ENCODE peak calls at places on chromosomes 12 and 14, in nine cellular contexts. S, B, U, Z, F, H, X, J and Y are unnamed samples.

GRCh38 chr14:73261075-73261474 is 23.8 kb downstream of the PAPLN start:
- DNase-seq in S (no peak), B (no peak), U (no peak), Z (no peak), F (no peak), H (no peak), X (no peak), J (no peak), Y (no peak)

GRCh38 chr14:69002069-69002468 is 23.0 kb upstream of the ACTN1 start:
- DNase-seq in S (no peak), B (no peak), U (no peak), Z (peak; percentile 47), F (peak; percentile 40), H (no peak), X (peak; percentile 47), J (no peak), Y (no peak)

GRCh38 chr12:112422531-112422930 is 3.8 kb downstream of the PTPN11 start:
- DNase-seq in S (no peak), B (no peak), U (no peak), Z (peak; percentile 9), F (no peak), H (no peak), X (no peak), J (no peak), Y (no peak)

GRCh38 chr12:98736352-98737326 is 91.5 kb downstream of the APAF1 start:
- DNase-seq in S (no peak), B (no peak), U (no peak), Z (peak; percentile 23), F (peak; percentile 50), H (no peak), X (no peak), J (no peak), Y (no peak)

GRCh38 chr12:67220065-67220464 is 49.1 kb upstream of the CAND1 start:
- DNase-seq in S (no peak), B (no peak), U (no peak), Z (peak; percentile 57), F (peak; percentile 32), H (no peak), X (peak; percentile 65), J (no peak), Y (no peak)

GRCh38 chr14:105305350-105305749 is 4.5 kb upstream of the BRF1 start:
- DNase-seq in S (no peak), B (no peak), U (no peak), Z (no peak), F (no peak), H (no peak), X (no peak), J (no peak), Y (no peak)

GRCh38 chr12:32118806-32119205 is 12.2 kb downstream of the BICD1 start:
- DNase-seq in S (no peak), B (no peak), U (no peak), Z (no peak), F (no peak), H (no peak), X (no peak), J (no peak), Y (no peak)

GRCh38 chr14:101788016-101788695 is 26.6 kb downstream of the PPP2R5C start:
- DNase-seq in S (no peak), B (no peak), U (no peak), Z (no peak), F (no peak), H (no peak), X (no peak), J (no peak), Y (no peak)

GRCh38 chr12:111993290-111994150 is 19.4 kb downstream of the TMEM116 start:
- DNase-seq in S (no peak), B (no peak), U (no peak), Z (no peak), F (no peak), H (no peak), X (no peak), J (no peak), Y (no peak)

GRCh38 chr12:49088190-49088931 is 6.2 kb downstream of the DHH start:
- DNase-seq in S (peak; percentile 87), B (peak; percentile 81), U (peak; percentile 84), Z (peak; percentile 77), F (peak; percentile 85), H (peak; percentile 71), X (peak; percentile 93), J (peak; percentile 84), Y (peak; percentile 62)

GRCh38 chr14:93619176-93619793 is 169.0 kb downstream of the PRIMA1 start:
- DNase-seq in S (peak; percentile 30), B (no peak), U (peak; percentile 50), Z (peak; percentile 61), F (peak; percentile 71), H (peak; percentile 36), X (peak; percentile 56), J (peak; percentile 58), Y (peak; percentile 11)

GRCh38 chr14:60647081-60647836 is 2.0 kb downstream of the SIX1 start:
- DNase-seq in S (peak; percentile 61), B (peak; percentile 74), U (peak; percentile 56), Z (no peak), F (peak; percentile 80), H (no peak), X (no peak), J (no peak), Y (no peak)

GRCh38 chr12:32921397-32921796 is 24.8 kb upstream of the PKP2 start:
- DNase-seq in S (peak; percentile 53), B (no peak), U (peak; percentile 52), Z (no peak), F (no peak), H (no peak), X (peak; percentile 29), J (no peak), Y (no peak)

GRCh38 chr12:14896477-14897184 is 11.0 kb upstream of the MGP start:
- DNase-seq in S (peak; percentile 32), B (no peak), U (peak; percentile 74), Z (peak; percentile 53), F (no peak), H (peak; percentile 26), X (peak; percentile 59), J (no peak), Y (no peak)

GRCh38 chr12:442235-442884 is 17.4 kb upstream of the B4GALNT3 start:
- DNase-seq in S (peak; percentile 40), B (peak; percentile 88), U (peak; percentile 51), Z (peak; percentile 67), F (peak; percentile 70), H (peak; percentile 19), X (peak; percentile 66), J (no peak), Y (peak; percentile 74)

GRCh38 chr12:112905451-112906089 is 1.2 kb upstream of the OAS1 start:
- DNase-seq in S (no peak), B (no peak), U (no peak), Z (peak; percentile 39), F (no peak), H (no peak), X (peak; percentile 86), J (no peak), Y (no peak)

GRCh38 chr12:59736786-59737185 is 141.0 kb downstream of the SLC16A7 start:
- DNase-seq in S (peak; percentile 73), B (no peak), U (peak; percentile 83), Z (peak; percentile 52), F (no peak), H (peak; percentile 49), X (peak; percentile 62), J (no peak), Y (no peak)

GRCh38 chr12:108833355-108833733 is 24.0 kb downstream of the SSH1 start:
- DNase-seq in S (peak; percentile 89), B (no peak), U (peak; percentile 97), Z (no peak), F (no peak), H (peak; percentile 67), X (peak; percentile 75), J (no peak), Y (no peak)

GRCh38 chr12:49622501-49623141 is 740 bp upstream of the PRPF40B start:
- DNase-seq in S (no peak), B (peak; percentile 66), U (no peak), Z (no peak), F (peak; percentile 58), H (peak; percentile 11), X (no peak), J (peak; percentile 63), Y (no peak)

GRCh38 chr14:28382460-28383220 is 383.9 kb upstream of the FOXG1 start:
- DNase-seq in S (peak; percentile 93), B (no peak), U (peak; percentile 45), Z (no peak), F (no peak), H (peak; percentile 70), X (peak; percentile 91), J (no peak), Y (no peak)

GRCh38 chr12:40784102-40784501 is 91.9 kb downstream of the CNTN1 start:
- DNase-seq in S (no peak), B (no peak), U (no peak), Z (no peak), F (no peak), H (no peak), X (no peak), J (no peak), Y (no peak)
- TF ChIP-seq CTCF in S (no peak), B (no peak), U (no peak), Z (no peak), F (no peak), H (no peak), X (no peak), J (no peak), Y (no peak)

GRCh38 chr14:22472935-22473854 is 115.8 kb downstream of the DAD1 start:
- DNase-seq in S (peak; percentile 69), B (peak; percentile 66), U (peak; percentile 54), Z (peak; percentile 71), F (peak; percentile 72), H (peak; percentile 67), X (peak; percentile 56), J (peak; percentile 75), Y (no peak)
- TF ChIP-seq CTCF in S (peak; percentile 57), B (peak; percentile 75), U (peak; percentile 69), Z (peak; percentile 34), F (peak; percentile 74), H (peak; percentile 62), X (peak; percentile 60), J (peak; percentile 61), Y (peak; percentile 57)

GRCh38 chr12:2317819-2318218 is 265.0 kb downstream of the CACNA1C start:
- DNase-seq in S (no peak), B (no peak), U (no peak), Z (no peak), F (no peak), H (no peak), X (no peak), J (no peak), Y (no peak)
- TF ChIP-seq CTCF in S (no peak), B (peak; percentile 38), U (peak; percentile 24), Z (no peak), F (peak; percentile 36), H (no peak), X (no peak), J (no peak), Y (no peak)

DNA sequence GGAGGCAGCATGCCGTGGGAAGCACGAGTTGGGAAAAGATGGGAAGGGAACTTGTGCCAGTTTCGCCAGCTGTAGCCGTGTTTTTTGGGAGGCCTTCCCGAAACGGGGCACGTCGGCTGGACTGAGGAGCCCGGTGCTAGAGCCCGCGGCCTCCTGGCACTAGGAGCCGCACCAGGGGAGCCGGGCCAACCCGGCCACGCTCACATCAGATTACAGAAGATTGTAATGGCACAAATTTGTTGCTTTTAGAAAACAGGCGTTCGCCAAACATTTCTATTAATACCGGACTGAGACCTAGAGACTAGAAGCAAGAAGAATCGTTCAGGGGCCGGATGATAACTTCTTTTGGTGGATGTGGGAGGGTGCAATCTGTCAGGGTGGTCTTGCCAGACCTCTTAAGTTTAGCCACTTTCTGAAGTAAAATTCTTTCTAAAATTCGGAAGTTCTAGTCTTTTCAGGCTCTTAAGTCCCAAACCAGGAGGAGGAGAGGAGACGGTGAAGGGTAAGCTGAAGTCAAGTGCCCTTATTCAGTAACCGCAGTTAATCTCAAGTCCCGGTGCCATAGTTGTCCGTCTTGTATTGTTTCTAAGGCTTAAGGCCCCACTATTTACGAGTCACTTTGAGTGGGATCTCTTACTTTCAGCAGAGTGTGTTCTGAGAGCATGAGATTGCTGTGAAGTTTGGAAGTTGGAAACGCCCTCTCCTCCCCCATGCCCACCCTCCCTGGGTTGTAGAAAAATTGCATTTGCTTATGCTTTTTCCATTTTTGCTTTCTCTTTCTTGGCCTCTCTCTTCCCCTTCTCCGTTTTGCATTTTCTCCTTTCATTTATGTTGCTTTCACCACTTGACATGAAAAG is 1.4 kb downstream of the RASSF3 start:
- DNase-seq in S (peak; percentile 36), B (no peak), U (peak; percentile 9), Z (peak; percentile 57), F (peak; percentile 41), H (no peak), X (peak; percentile 60), J (no peak), Y (no peak)
- TF ChIP-seq CTCF in S (peak; percentile 6), B (no peak), U (no peak), Z (no peak), F (no peak), H (no peak), X (no peak), J (no peak), Y (no peak)